ENCODE peak calls at places on chromosomes 2 and 18, in five cellular contexts. One of them, this sample, is unnamed.

GRCh38 chr18:80241919-80242777 is 5.2 kb downstream of the PARD6G start:
- DNase-seq in A549: no peak
- DNase-seq in fibroblast of pulmonary artery: no peak
- DNase-seq in neural progenitor cell: no peak
- DNase-seq in mucosa of descending colon: no peak
- DNase-seq in this sample: no peak

GRCh38 chr18:67935638-67936037 is 419.1 kb upstream of the DSEL start:
- DNase-seq in A549: no peak
- DNase-seq in fibroblast of pulmonary artery: no peak
- DNase-seq in neural progenitor cell: no peak
- DNase-seq in mucosa of descending colon: no peak
- DNase-seq in this sample: no peak

GRCh38 chr2:62201307-62201706 is 5.4 kb downstream of the B3GNT2 start:
- DNase-seq in A549: no peak
- DNase-seq in fibroblast of pulmonary artery: peak; percentile 34
- DNase-seq in neural progenitor cell: no peak
- DNase-seq in mucosa of descending colon: no peak
- DNase-seq in this sample: no peak

GRCh38 chr18:48179005-48179404 is 230.2 kb downstream of the ZBTB7C start:
- DNase-seq in A549: no peak
- DNase-seq in fibroblast of pulmonary artery: no peak
- DNase-seq in neural progenitor cell: no peak
- DNase-seq in mucosa of descending colon: no peak
- DNase-seq in this sample: no peak

GRCh38 chr2:241986836-241987641 is 117.5 kb downstream of the RTP5 start:
- DNase-seq in A549: no peak
- DNase-seq in fibroblast of pulmonary artery: no peak
- DNase-seq in neural progenitor cell: no peak
- DNase-seq in mucosa of descending colon: no peak
- DNase-seq in this sample: no peak

GRCh38 chr2:36780231-36780808 is 83.8 kb downstream of the VIT start:
- DNase-seq in A549: peak; percentile 71
- DNase-seq in fibroblast of pulmonary artery: peak; percentile 74
- DNase-seq in neural progenitor cell: peak; percentile 61
- DNase-seq in mucosa of descending colon: peak; percentile 36
- DNase-seq in this sample: peak; percentile 33

GRCh38 chr2:130987519-130988425 is 105.5 kb downstream of the FAM168B start:
- DNase-seq in A549: no peak
- DNase-seq in fibroblast of pulmonary artery: no peak
- DNase-seq in neural progenitor cell: no peak
- DNase-seq in mucosa of descending colon: no peak
- DNase-seq in this sample: no peak

GRCh38 chr2:180722551-180723239 is 257.7 kb upstream of the UBE2E3 start:
- DNase-seq in A549: no peak
- DNase-seq in fibroblast of pulmonary artery: peak; percentile 49
- DNase-seq in neural progenitor cell: no peak
- DNase-seq in mucosa of descending colon: peak; percentile 7
- DNase-seq in this sample: peak; percentile 78

GRCh38 chr2:3780477-3781402 is 77.4 kb downstream of the DCDC2C start:
- DNase-seq in A549: peak; percentile 76
- DNase-seq in fibroblast of pulmonary artery: peak; percentile 41
- DNase-seq in neural progenitor cell: peak; percentile 76
- DNase-seq in mucosa of descending colon: peak; percentile 52
- DNase-seq in this sample: peak; percentile 4

GRCh38 chr2:131492418-131493198 is 411 bp upstream of the MZT2A start:
- DNase-seq in A549: peak; percentile 93
- DNase-seq in fibroblast of pulmonary artery: peak; percentile 93
- DNase-seq in neural progenitor cell: peak; percentile 98
- DNase-seq in mucosa of descending colon: peak; percentile 93
- DNase-seq in this sample: peak; percentile 86

GRCh38 chr18:75041586-75041985 is 167.4 kb downstream of the PTGR3 start:
- DNase-seq in A549: peak; percentile 15
- DNase-seq in fibroblast of pulmonary artery: peak; percentile 46
- DNase-seq in neural progenitor cell: no peak
- DNase-seq in mucosa of descending colon: peak; percentile 28
- DNase-seq in this sample: peak; percentile 15

GRCh38 chr18:42807852-42808251 is 307.6 kb downstream of the RIT2 start:
- DNase-seq in A549: no peak
- DNase-seq in fibroblast of pulmonary artery: no peak
- DNase-seq in neural progenitor cell: peak; percentile 75
- DNase-seq in mucosa of descending colon: no peak
- DNase-seq in this sample: peak; percentile 26

GRCh38 chr2:215794829-215795546 is 218.4 kb downstream of the MREG start:
- DNase-seq in A549: no peak
- DNase-seq in fibroblast of pulmonary artery: peak; percentile 41
- DNase-seq in neural progenitor cell: peak; percentile 75
- DNase-seq in mucosa of descending colon: no peak
- DNase-seq in this sample: no peak

GRCh38 chr2:189549440-189549832 is 31.1 kb downstream of the SLC40A1 start:
- DNase-seq in A549: no peak
- DNase-seq in fibroblast of pulmonary artery: peak; percentile 54
- DNase-seq in neural progenitor cell: no peak
- DNase-seq in mucosa of descending colon: no peak
- DNase-seq in this sample: peak; percentile 22

GRCh38 chr2:29644949-29645348 is 276.4 kb downstream of the ALK start:
- DNase-seq in A549: no peak
- DNase-seq in fibroblast of pulmonary artery: no peak
- DNase-seq in neural progenitor cell: no peak
- DNase-seq in mucosa of descending colon: no peak
- DNase-seq in this sample: no peak

GRCh38 chr2:50556934-50557575 is 474.9 kb downstream of the NRXN1 start:
- DNase-seq in A549: no peak
- DNase-seq in fibroblast of pulmonary artery: peak; percentile 71
- DNase-seq in neural progenitor cell: no peak
- DNase-seq in mucosa of descending colon: no peak
- DNase-seq in this sample: peak; percentile 72

GRCh38 chr18:59904051-59904601 is 4.3 kb downstream of the PMAIP1 start:
- DNase-seq in A549: no peak
- DNase-seq in fibroblast of pulmonary artery: no peak
- DNase-seq in neural progenitor cell: no peak
- DNase-seq in mucosa of descending colon: no peak
- DNase-seq in this sample: no peak

GRCh38 chr2:223993634-223994232 is 36.5 kb downstream of the MRPL44 start:
- DNase-seq in A549: peak; percentile 65
- DNase-seq in fibroblast of pulmonary artery: peak; percentile 91
- DNase-seq in neural progenitor cell: peak; percentile 86
- DNase-seq in mucosa of descending colon: peak; percentile 93
- DNase-seq in this sample: peak; percentile 77

GRCh38 chr2:148526509-148527346 is 117.8 kb upstream of the EPC2 start:
- DNase-seq in A549: no peak
- DNase-seq in fibroblast of pulmonary artery: no peak
- DNase-seq in neural progenitor cell: no peak
- DNase-seq in mucosa of descending colon: no peak
- DNase-seq in this sample: no peak

GRCh38 chr2:166593403-166593802 is 99.4 kb upstream of the SCN7A start:
- DNase-seq in A549: no peak
- DNase-seq in fibroblast of pulmonary artery: peak; percentile 67
- DNase-seq in neural progenitor cell: no peak
- DNase-seq in mucosa of descending colon: no peak
- DNase-seq in this sample: no peak

GRCh38 chr18:49786019-49786720 is 27.2 kb downstream of the ACAA2 start:
- DNase-seq in A549: no peak
- DNase-seq in fibroblast of pulmonary artery: no peak
- DNase-seq in neural progenitor cell: no peak
- DNase-seq in mucosa of descending colon: no peak
- DNase-seq in this sample: no peak

GRCh38 chr2:144234115-144234772 is 285.7 kb downstream of the ZEB2 start:
- DNase-seq in A549: no peak
- DNase-seq in fibroblast of pulmonary artery: peak; percentile 23
- DNase-seq in neural progenitor cell: no peak
- DNase-seq in mucosa of descending colon: no peak
- DNase-seq in this sample: no peak

GRCh38 chr2:71603311-71603794 is 150.0 kb downstream of the DYSF start:
- DNase-seq in A549: no peak
- DNase-seq in fibroblast of pulmonary artery: peak; percentile 44
- DNase-seq in neural progenitor cell: no peak
- DNase-seq in mucosa of descending colon: no peak
- DNase-seq in this sample: no peak

GRCh38 chr2:58146707-58147106 is 94.4 kb downstream of the FANCL start:
- DNase-seq in A549: no peak
- DNase-seq in fibroblast of pulmonary artery: peak; percentile 35
- DNase-seq in neural progenitor cell: no peak
- DNase-seq in mucosa of descending colon: no peak
- DNase-seq in this sample: no peak

GRCh38 chr2:45611020-45611737 is at the start of gene SRBD1:
- DNase-seq in A549: peak; percentile 87
- DNase-seq in fibroblast of pulmonary artery: peak; percentile 93
- DNase-seq in neural progenitor cell: peak; percentile 95
- DNase-seq in mucosa of descending colon: peak; percentile 98
- DNase-seq in this sample: peak; percentile 77

GRCh38 chr2:44079686-44080085 is 83.9 kb upstream of the LRPPRC start:
- DNase-seq in A549: no peak
- DNase-seq in fibroblast of pulmonary artery: no peak
- DNase-seq in neural progenitor cell: no peak
- DNase-seq in mucosa of descending colon: no peak
- DNase-seq in this sample: no peak

GRCh38 chr18:9869713-9870430 is 15.9 kb upstream of the TXNDC2 start:
- DNase-seq in A549: peak; percentile 43
- DNase-seq in fibroblast of pulmonary artery: peak; percentile 87
- DNase-seq in neural progenitor cell: no peak
- DNase-seq in mucosa of descending colon: no peak
- DNase-seq in this sample: no peak

GRCh38 chr18:51998711-51999110 is 341.3 kb upstream of the DCC start:
- DNase-seq in A549: no peak
- DNase-seq in fibroblast of pulmonary artery: no peak
- DNase-seq in neural progenitor cell: no peak
- DNase-seq in mucosa of descending colon: no peak
- DNase-seq in this sample: no peak

GRCh38 chr2:99188357-99188756 is 7.4 kb downstream of the MRPL30 start:
- DNase-seq in A549: no peak
- DNase-seq in fibroblast of pulmonary artery: no peak
- DNase-seq in neural progenitor cell: no peak
- DNase-seq in mucosa of descending colon: no peak
- DNase-seq in this sample: no peak

GRCh38 chr2:227623225-227623624 is 5.9 kb downstream of the SCYGR4 start:
- DNase-seq in A549: no peak
- DNase-seq in fibroblast of pulmonary artery: peak; percentile 82
- DNase-seq in neural progenitor cell: no peak
- DNase-seq in mucosa of descending colon: no peak
- DNase-seq in this sample: peak; percentile 16

DNA sequence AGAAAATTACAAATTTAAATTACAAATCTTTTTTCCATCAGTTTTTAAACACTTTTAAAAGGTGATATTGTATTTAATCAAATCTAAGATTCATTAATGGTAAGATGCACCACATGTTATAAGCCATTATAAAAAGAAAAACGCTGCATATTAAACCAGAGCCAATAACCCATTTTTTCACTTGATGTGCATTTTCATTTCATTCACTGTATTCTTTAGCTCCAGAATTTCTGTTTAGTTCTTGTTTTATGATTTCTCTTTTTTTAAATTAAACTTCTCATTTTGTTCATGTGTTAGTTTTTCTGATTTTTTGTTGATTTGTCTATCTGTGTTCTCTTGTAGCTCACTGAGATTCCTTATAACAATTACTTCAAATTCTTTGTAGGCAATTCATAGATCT is 62.4 kb upstream of the MBOAT2 start:
- DNase-seq in A549: no peak
- DNase-seq in fibroblast of pulmonary artery: no peak
- DNase-seq in neural progenitor cell: no peak
- DNase-seq in mucosa of descending colon: no peak
- DNase-seq in this sample: no peak
- TF ChIP-seq CTCF in A549: no peak
- TF ChIP-seq CTCF in fibroblast of pulmonary artery: no peak
- TF ChIP-seq CTCF in neural progenitor cell: no peak
- TF ChIP-seq CTCF in mucosa of descending colon: no peak
- TF ChIP-seq CTCF in this sample: no peak

GRCh38 chr2:101706121-101706818 is 8.8 kb downstream of the MAP4K4 start:
- DNase-seq in A549: no peak
- DNase-seq in fibroblast of pulmonary artery: no peak
- DNase-seq in neural progenitor cell: no peak
- DNase-seq in mucosa of descending colon: no peak
- DNase-seq in this sample: no peak
- H3K4me3 ChIP-seq in A549: no peak overlapping the region
- H3K4me3 ChIP-seq in fibroblast of pulmonary artery: no peak overlapping the region
- H3K4me3 ChIP-seq in neural progenitor cell: no peak overlapping the region
- H3K4me3 ChIP-seq in mucosa of descending colon: no peak overlapping the region
- H3K4me3 ChIP-seq in this sample: no peak overlapping the region

DNA sequence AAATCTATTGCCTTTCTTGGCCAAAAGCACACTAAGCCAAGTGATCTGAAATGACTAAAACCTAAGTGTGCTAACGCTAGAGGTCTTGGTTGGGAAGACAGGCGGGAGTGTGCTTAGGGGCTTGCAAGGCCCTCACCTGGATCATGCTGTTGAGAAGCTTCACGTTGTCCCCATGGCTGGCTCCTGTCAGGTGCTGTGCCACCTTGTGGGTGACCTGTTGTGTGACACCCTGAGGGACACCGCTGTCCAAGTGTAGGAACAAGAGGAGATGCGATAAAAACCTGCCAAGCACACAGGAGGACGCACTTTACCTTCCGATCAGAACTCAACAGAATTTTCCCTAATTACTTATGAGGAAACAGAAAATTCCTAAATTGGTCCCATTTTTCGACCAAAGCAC is 50.8 kb downstream of the EPG5 start:
- DNase-seq in A549: no peak
- DNase-seq in fibroblast of pulmonary artery: no peak
- DNase-seq in neural progenitor cell: peak; percentile 26
- DNase-seq in mucosa of descending colon: no peak
- DNase-seq in this sample: no peak
- TF ChIP-seq CTCF in A549: no peak
- TF ChIP-seq CTCF in fibroblast of pulmonary artery: no peak
- TF ChIP-seq CTCF in neural progenitor cell: peak; percentile 23
- TF ChIP-seq CTCF in mucosa of descending colon: no peak
- TF ChIP-seq CTCF in this sample: no peak

DNA sequence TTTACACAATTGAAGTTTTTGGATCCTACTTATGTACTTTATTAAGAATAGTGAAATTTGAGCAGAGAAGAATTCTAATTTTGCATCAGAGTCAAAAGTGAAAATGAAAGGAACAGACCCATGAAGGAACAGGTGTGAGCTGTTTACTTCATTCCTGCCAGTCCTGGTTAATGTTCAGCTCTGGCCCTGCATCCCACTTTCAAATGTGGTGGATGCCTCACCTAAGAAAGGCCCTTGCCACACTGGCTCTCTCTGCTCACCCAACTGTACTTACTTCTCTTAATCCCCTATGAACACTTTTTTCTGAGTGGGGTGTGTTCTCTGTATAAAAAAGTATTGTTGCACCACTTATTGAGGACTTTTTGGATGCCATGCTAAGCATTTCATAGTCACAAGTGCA is 22.2 kb downstream of the FAM110C start:
- DNase-seq in A549: no peak
- DNase-seq in fibroblast of pulmonary artery: no peak
- DNase-seq in neural progenitor cell: no peak
- DNase-seq in mucosa of descending colon: peak; percentile 69
- DNase-seq in this sample: no peak
- H3K4me3 ChIP-seq in A549: no peak overlapping the region
- H3K4me3 ChIP-seq in fibroblast of pulmonary artery: no peak overlapping the region
- H3K4me3 ChIP-seq in neural progenitor cell: no peak overlapping the region
- H3K4me3 ChIP-seq in mucosa of descending colon: no peak overlapping the region
- H3K4me3 ChIP-seq in this sample: no peak overlapping the region

GRCh38 chr2:172326211-172326509 is 101.2 kb upstream of the ITGA6 start:
- DNase-seq in A549: no peak
- DNase-seq in fibroblast of pulmonary artery: no peak
- DNase-seq in neural progenitor cell: no peak
- DNase-seq in mucosa of descending colon: no peak
- DNase-seq in this sample: no peak
- TF ChIP-seq CTCF in A549: no peak
- TF ChIP-seq CTCF in fibroblast of pulmonary artery: no peak
- TF ChIP-seq CTCF in neural progenitor cell: no peak
- TF ChIP-seq CTCF in mucosa of descending colon: no peak
- TF ChIP-seq CTCF in this sample: no peak

This sample was measured in astrocyte of the cerebellum.